ENCODE peak calls at places on chromosome 10, in nine cellular contexts. D is GM23338, I is neural progenitor cell, W is SK-N-SH, M is hepatocyte, Q is OCI-LY7, F is PC-3, C is MM.1S, O is HCT116. H is an unnamed sample.

GRCh38 chr10:49254556-49255318 is 44.2 kb upstream of the C10orf71 start:
- DNase-seq in Q (no peak), O (no peak), W (no peak), F (no peak), C (no peak), M (no peak), I (no peak), D (no peak), H (no peak)

GRCh38 chr10:4409281-4409680 is 416.7 kb upstream of the AKR1E2 start:
- DNase-seq in M (no peak), F (no peak), D (no peak), C (no peak), O (no peak), Q (no peak), I (no peak), W (no peak), H (no peak)

GRCh38 chr10:11631890-11632587 is 20.6 kb upstream of the USP6NL start:
- DNase-seq in I (no peak), M (no peak), Q (peak), C (peak), W (no peak), D (no peak), F (no peak), O (no peak), H (no peak)

GRCh38 chr10:80714566-80714965 is 176.9 kb downstream of the SH2D4B start:
- DNase-seq in O (no peak), I (no peak), F (no peak), W (no peak), C (no peak), M (no peak), D (no peak), Q (no peak), H (no peak)

GRCh38 chr10:117972168-117972822 is 74.4 kb downstream of the RAB11FIP2 start:
- DNase-seq in W (no peak), O (no peak), M (no peak), C (no peak), F (no peak), D (no peak), I (no peak), Q (no peak), H (no peak)

GRCh38 chr10:18164771-18165361 is 24.6 kb downstream of the CACNB2 start:
- DNase-seq in I (no peak), D (no peak), W (no peak), Q (no peak), O (no peak), F (peak), C (no peak), M (peak), H (peak)

GRCh38 chr10:21002097-21002878 is 105.2 kb upstream of the NEBL start:
- DNase-seq in M (no peak), Q (no peak), O (no peak), W (no peak), F (peak), D (no peak), I (no peak), C (no peak), H (no peak)

GRCh38 chr10:11921800-11922387 is 98.7 kb downstream of the PROSER2 start:
- DNase-seq in C (no peak), O (no peak), W (no peak), F (no peak), D (no peak), Q (no peak), M (no peak), I (no peak), H (no peak)

GRCh38 chr10:130915065-130915464 is 396.5 kb downstream of the TCERG1L start:
- DNase-seq in I (no peak), C (no peak), F (no peak), O (no peak), Q (no peak), M (no peak), D (no peak), W (no peak), H (no peak)

DNA sequence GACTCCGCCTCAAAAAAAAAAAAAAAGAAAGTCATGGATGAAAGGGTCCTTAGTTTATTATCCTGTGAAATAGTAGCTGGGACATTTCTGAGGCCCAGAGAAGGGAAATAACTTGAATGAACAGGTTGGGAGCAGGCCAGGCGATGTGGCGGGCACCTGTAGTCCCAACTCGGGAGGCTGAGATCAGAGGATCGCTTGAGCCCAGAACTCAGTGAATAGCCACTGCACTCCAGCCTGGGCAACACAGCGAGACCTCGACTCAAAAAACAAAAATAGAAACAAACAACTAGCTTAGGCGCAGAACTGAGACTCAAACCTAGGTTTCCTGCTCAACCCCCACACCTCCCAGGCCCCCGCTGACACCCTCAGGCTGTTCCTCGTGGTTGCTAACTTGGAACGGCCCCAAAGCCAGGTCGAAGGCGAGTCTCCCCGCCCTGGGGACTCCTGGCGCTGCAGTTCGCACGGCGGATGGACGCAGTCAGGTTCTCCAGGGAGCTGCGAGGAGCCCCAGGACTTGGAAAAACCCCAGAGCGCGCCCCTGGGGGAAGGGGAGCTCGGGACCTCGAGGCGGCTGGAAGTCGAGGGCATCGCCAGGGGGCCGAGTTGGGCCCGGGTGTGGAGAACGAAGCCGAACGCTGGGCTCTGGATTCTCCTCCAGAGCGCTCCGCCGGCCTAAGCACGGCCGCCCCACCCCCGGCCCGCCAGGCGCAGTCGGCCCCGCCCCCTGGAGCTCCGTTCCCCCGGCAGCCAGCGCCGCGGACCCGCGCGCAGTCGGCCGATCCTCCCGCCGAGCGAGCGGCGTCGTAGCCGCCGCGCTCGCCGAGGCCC is at the start of gene STOX1:
- DNase-seq in F (peak), Q (peak), W (peak), C (peak), M (peak), I (peak), D (peak), O (peak), H (peak)
- TF ChIP-seq EZH2phosphoT487 in F (no peak), Q (no peak), W (no peak), C (no peak), M (no peak), I (no peak), D (no peak), O (no peak), H (no peak)

DNA sequence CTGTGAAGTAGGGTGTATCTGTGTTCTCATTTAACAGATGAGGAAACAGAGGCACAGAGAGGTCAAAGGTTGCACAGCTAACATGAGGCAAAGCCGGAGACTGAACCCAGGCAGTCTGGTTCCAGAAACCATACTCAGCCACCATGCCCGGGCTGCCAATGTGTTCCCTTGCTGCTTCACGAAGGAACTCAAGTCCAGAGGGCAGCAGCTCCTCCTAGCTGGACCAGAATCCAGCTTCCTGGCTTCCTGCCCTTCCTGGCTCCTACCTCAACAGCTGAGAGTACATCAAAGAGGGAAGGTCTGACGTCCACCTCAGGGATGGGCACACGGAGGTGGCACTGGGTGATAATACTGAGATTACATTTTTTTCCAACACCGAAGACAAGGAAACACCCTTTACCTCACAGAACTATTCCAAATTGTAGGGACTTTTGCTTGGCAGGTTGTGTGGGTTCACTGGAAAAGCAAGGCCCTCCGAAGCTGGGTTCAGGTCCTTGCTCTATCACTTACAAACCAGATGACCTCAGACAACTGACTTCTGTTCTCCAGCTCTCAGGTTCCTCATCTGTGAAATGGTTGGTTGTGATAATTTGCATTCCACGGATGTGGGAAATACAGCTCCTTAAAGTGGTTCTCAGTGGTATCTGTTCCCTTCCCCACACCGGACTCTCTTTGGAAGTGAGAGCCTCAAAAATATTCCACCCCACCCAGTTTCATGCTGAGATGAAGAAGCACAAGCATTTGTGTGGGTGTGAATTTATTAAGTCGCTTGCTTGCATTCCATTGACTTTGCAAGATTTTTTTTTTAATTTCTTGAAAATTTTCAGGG is 154.1 kb upstream of the ZMIZ1 start:
- DNase-seq in F (no peak), W (no peak), D (no peak), M (no peak), O (no peak), C (no peak), Q (peak), I (no peak), H (peak)
- TF ChIP-seq EZH2phosphoT487 in F (no peak), W (no peak), D (no peak), M (no peak), O (no peak), C (no peak), Q (no peak), I (no peak), H (no peak)

GRCh38 chr10:119306964-119307363 is 99.6 kb downstream of the GRK5 start:
- DNase-seq in O (no peak), C (no peak), I (no peak), W (no peak), F (peak), D (no peak), M (no peak), Q (no peak), H (peak)

GRCh38 chr10:119309423-119309770 is 102.0 kb downstream of the GRK5 start:
- DNase-seq in Q (peak), D (no peak), W (no peak), I (no peak), M (no peak), C (no peak), F (no peak), O (no peak), H (no peak)

GRCh38 chr10:119308556-119309422 is 101.4 kb downstream of the GRK5 start:
- DNase-seq in I (peak), D (no peak), Q (no peak), W (no peak), O (no peak), C (no peak), M (no peak), F (no peak), H (no peak)

GRCh38 chr10:119306514-119306951 is 99.2 kb downstream of the GRK5 start:
- DNase-seq in Q (peak), D (no peak), I (no peak), M (peak), W (no peak), O (no peak), C (peak), F (peak), H (peak)

DNA sequence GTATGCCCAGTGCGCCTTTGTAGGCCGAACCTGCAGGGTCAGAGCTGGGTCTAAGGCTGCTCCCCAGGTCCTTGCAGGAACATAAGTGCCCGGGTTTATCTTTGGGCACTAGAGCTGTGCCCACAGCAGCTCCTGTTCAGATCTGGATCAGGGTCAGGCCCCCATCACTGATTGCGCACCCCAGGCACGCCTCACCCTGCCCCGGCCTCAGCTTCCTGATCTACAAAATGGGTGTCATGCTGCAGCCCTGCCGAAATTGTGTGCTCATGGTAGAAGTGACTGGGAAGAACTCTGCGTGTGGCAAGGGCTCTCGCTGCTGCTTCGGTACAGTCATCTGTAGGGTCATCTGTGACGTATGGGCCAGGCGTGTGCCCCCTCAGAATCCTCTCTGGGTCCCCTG is 100.7 kb downstream of the GRK5 start:
- DNase-seq in F (no peak), M (no peak), Q (no peak), I (no peak), O (no peak), C (no peak), W (no peak), D (no peak), H (no peak)
- TF ChIP-seq EZH2phosphoT487 in F (no peak), M (no peak), Q (no peak), I (no peak), O (no peak), C (no peak), W (no peak), D (no peak), H (no peak)

DNA sequence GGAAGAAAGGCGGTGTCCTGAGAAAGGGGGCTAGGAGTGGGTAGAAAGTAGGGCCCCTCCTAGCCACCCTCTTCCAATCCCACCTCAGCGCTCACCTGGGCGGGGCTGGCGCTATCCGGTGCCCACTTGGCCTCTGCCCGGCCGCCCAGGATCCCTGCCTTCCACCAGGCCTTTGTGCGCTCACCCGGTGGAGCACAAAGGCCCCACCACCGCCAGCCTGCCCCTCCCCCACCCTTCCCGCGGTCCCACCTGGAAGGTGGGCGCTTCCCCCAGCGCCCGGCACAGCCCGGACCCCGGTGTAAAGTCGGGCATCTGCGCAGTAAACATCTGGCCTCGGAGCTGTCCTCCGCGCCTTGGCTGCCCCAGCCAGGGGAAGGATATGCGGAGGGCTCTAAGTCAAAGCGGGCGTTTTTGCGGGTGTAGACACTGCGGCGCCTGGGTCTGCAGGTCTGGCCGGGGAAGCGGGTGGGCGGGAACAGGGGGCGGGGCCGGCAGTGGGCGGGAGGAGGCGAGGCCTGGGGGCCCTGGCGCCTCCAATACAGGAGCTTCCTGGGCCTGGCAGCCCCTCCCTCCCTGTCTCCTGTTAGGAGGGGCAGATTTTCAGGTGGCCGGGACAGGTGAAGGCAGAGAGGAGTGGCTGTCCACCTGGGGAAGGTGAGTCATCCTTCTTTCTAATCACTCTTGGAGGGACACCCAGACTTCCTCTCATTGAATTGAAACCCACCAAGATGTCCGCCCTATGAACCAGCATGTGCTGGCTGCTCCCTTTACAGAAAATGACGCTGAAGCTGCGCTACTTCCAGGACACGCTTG is 49.3 kb downstream of the PNLIPRP2 start:
- DNase-seq in F (no peak), W (peak), Q (no peak), I (peak), D (peak), C (no peak), O (no peak), M (peak), H (peak)
- TF ChIP-seq EZH2phosphoT487 in F (no peak), W (no peak), Q (no peak), I (no peak), D (no peak), C (no peak), O (no peak), M (no peak), H (no peak)

GRCh38 chr10:91022924-91023707 is 102.2 kb upstream of the ANKRD1 start:
- DNase-seq in F (no peak), O (no peak), D (no peak), Q (no peak), C (no peak), W (no peak), I (no peak), M (no peak), H (no peak)
- TF ChIP-seq EZH2phosphoT487 in F (no peak), O (no peak), D (no peak), Q (no peak), C (no peak), W (no peak), I (no peak), M (no peak), H (no peak)

GRCh38 chr10:71064413-71065118 is 147.8 kb upstream of the UNC5B start:
- DNase-seq in D (peak), O (no peak), Q (no peak), C (no peak), F (peak), W (no peak), I (no peak), M (no peak), H (peak)
- TF ChIP-seq EZH2phosphoT487 in D (no peak), O (no peak), Q (no peak), C (no peak), F (no peak), W (no peak), I (no peak), M (no peak), H (no peak)

GRCh38 chr10:76336213-76336963 is 905.0 kb downstream of the LRMDA start:
- DNase-seq in O (no peak), F (no peak), Q (no peak), D (peak), W (no peak), M (peak), C (no peak), I (no peak), H (no peak)
- TF ChIP-seq EZH2phosphoT487 in O (no peak), F (no peak), Q (no peak), D (no peak), W (no peak), M (no peak), C (no peak), I (no peak), H (no peak)

GRCh38 chr10:42367532-42368230 is 270.7 kb downstream of the ZNF33B start:
- DNase-seq in I (no peak), M (no peak), W (peak), O (no peak), C (peak), Q (no peak), D (peak), F (peak), H (peak)
- TF ChIP-seq EZH2phosphoT487 in I (no peak), M (no peak), W (no peak), O (no peak), C (no peak), Q (no peak), D (no peak), F (no peak), H (no peak)

GRCh38 chr10:76829724-76830123 is 807.9 kb downstream of the KCNMA1 start:
- DNase-seq in W (no peak), I (no peak), C (no peak), O (no peak), D (no peak), F (no peak), Q (no peak), M (no peak), H (no peak)
- TF ChIP-seq EZH2phosphoT487 in W (no peak), I (no peak), C (no peak), O (no peak), D (no peak), F (no peak), Q (no peak), M (no peak), H (no peak)

GRCh38 chr10:102713814-102714620 is at the start of gene ARL3:
- DNase-seq in F (peak), W (peak), I (peak), O (peak), C (peak), M (peak), Q (peak), D (peak), H (peak)

GRCh38 chr10:102712843-102713242 is 1.4 kb downstream of the ARL3 start:
- DNase-seq in C (no peak), D (no peak), F (no peak), Q (no peak), O (no peak), I (no peak), W (no peak), M (no peak), H (peak)

GRCh38 chr10:102715880-102716279 is 1.4 kb downstream of the SFXN2 start:
- DNase-seq in I (no peak), F (no peak), C (no peak), D (no peak), M (no peak), W (no peak), Q (no peak), O (no peak), H (no peak)

GRCh38 chr10:102713483-102713813 is 749 bp downstream of the ARL3 start:
- DNase-seq in Q (no peak), O (no peak), I (no peak), D (no peak), F (no peak), M (no peak), C (no peak), W (no peak), H (no peak)

DNA sequence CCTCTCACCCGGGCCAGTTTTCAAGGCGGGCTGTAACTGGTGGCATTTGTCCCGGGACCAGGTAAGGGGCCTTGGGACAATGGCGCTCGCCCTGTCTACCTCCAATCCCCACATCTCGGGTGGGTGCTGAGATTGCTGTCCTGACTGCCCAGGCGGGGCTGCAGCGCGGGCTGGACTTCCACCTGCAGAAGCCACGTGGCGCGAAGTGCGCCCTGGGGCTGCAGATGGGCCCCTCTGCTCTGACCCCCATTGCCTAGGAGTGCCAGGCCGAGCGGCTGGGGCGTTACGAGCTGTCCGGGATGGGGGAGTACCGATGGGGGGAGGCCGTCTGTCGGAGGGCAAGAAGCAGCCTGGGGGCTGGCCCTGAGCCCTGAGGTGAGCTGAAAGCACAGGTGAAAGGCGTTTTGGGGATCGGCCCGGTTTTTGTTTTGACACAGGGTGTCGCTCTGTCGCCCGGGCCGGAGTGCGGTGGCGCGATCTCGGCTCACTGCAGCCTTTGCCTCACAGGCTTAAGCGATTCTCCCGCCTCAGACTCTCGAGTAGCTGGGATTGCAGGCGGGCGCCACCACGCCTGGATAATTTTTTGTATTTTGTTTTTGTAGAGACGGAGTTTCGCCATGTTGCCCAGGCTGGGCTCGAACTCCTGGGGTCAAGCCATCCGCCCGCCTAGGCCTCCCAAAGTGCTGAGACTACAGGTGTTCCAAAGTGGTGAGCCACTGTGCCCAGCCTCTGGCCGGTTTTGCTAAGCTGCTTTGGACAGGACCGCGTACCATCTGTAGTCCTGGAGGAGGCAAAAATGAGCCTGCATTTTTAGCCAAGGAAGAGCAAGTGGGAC is at the start of gene SFXN2:
- DNase-seq in W (no peak), F (peak), D (peak), M (peak), O (no peak), Q (peak), C (peak), I (peak), H (peak)
- TF ChIP-seq EZH2phosphoT487 in W (no peak), F (no peak), D (no peak), M (no peak), O (no peak), Q (no peak), C (no peak), I (no peak), H (no peak)